ENCODE peak calls at places on chromosomes 1 and 21, in six cellular contexts. One of them, this sample, is unnamed.

GRCh38 chr1:200963076-200963475 is 60.4 kb downstream of the KIF21B start:
- DNase-seq in IMR-90: no peak
- DNase-seq in SK-N-SH: no peak
- DNase-seq in K562: no peak
- DNase-seq in A549: no peak
- DNase-seq in HepG2: no peak
- DNase-seq in this sample: no peak

GRCh38 chr1:55586771-55587170 is 371.6 kb upstream of the USP24 start:
- DNase-seq in IMR-90: no peak
- DNase-seq in SK-N-SH: no peak
- DNase-seq in K562: no peak
- DNase-seq in A549: no peak
- DNase-seq in HepG2: no peak
- DNase-seq in this sample: no peak

GRCh38 chr21:15446193-15446592 is 283.6 kb upstream of the USP25 start:
- DNase-seq in IMR-90: no peak
- DNase-seq in SK-N-SH: no peak
- DNase-seq in K562: no peak
- DNase-seq in A549: no peak
- DNase-seq in HepG2: no peak
- DNase-seq in this sample: no peak

GRCh38 chr1:162285149-162285561 is 91.5 kb downstream of the SPATA46 start:
- DNase-seq in IMR-90: no peak
- DNase-seq in SK-N-SH: no peak
- DNase-seq in K562: no peak
- DNase-seq in A549: no peak
- DNase-seq in HepG2: peak
- DNase-seq in this sample: no peak

GRCh38 chr1:27348861-27349783 is 7.3 kb downstream of the SYTL1 start:
- DNase-seq in IMR-90: no peak
- DNase-seq in SK-N-SH: peak
- DNase-seq in K562: peak
- DNase-seq in A549: peak
- DNase-seq in HepG2: no peak
- DNase-seq in this sample: no peak

GRCh38 chr1:78157162-78157561 is 111.4 kb downstream of the GIPC2 start:
- DNase-seq in IMR-90: peak
- DNase-seq in SK-N-SH: no peak
- DNase-seq in K562: no peak
- DNase-seq in A549: no peak
- DNase-seq in HepG2: no peak
- DNase-seq in this sample: no peak

GRCh38 chr1:175094626-175095025 is 27.0 kb downstream of the TNN start:
- DNase-seq in IMR-90: no peak
- DNase-seq in SK-N-SH: no peak
- DNase-seq in K562: no peak
- DNase-seq in A549: no peak
- DNase-seq in HepG2: no peak
- DNase-seq in this sample: no peak

GRCh38 chr21:42161957-42162681 is 56.8 kb upstream of the ABCG1 start:
- DNase-seq in IMR-90: no peak
- DNase-seq in SK-N-SH: peak
- DNase-seq in K562: no peak
- DNase-seq in A549: no peak
- DNase-seq in HepG2: no peak
- DNase-seq in this sample: no peak

GRCh38 chr1:209808059-209808494 is 2.1 kb upstream of the IRF6 start:
- DNase-seq in IMR-90: peak
- DNase-seq in SK-N-SH: peak
- DNase-seq in K562: peak
- DNase-seq in A549: peak
- DNase-seq in HepG2: peak
- DNase-seq in this sample: no peak

GRCh38 chr21:42122808-42123207 is 51.7 kb downstream of the UMODL1 start:
- DNase-seq in IMR-90: no peak
- DNase-seq in SK-N-SH: no peak
- DNase-seq in K562: no peak
- DNase-seq in A549: no peak
- DNase-seq in HepG2: no peak
- DNase-seq in this sample: no peak

GRCh38 chr1:218694635-218695034 is 349.5 kb downstream of the TGFB2 start:
- DNase-seq in IMR-90: no peak
- DNase-seq in SK-N-SH: no peak
- DNase-seq in K562: no peak
- DNase-seq in A549: no peak
- DNase-seq in HepG2: no peak
- DNase-seq in this sample: no peak

GRCh38 chr1:18618546-18619466 is 11.8 kb upstream of the PAX7 start:
- DNase-seq in IMR-90: no peak
- DNase-seq in SK-N-SH: no peak
- DNase-seq in K562: no peak
- DNase-seq in A549: peak
- DNase-seq in HepG2: peak
- DNase-seq in this sample: no peak

GRCh38 chr21:28795251-28795650 is 197.4 kb downstream of the LTN1 start:
- DNase-seq in IMR-90: no peak
- DNase-seq in SK-N-SH: no peak
- DNase-seq in K562: no peak
- DNase-seq in A549: no peak
- DNase-seq in HepG2: no peak
- DNase-seq in this sample: no peak

GRCh38 chr21:32249551-32250280 is 29.1 kb downstream of the MIS18A start:
- DNase-seq in IMR-90: no peak
- DNase-seq in SK-N-SH: no peak
- DNase-seq in K562: no peak
- DNase-seq in A549: no peak
- DNase-seq in HepG2: no peak
- DNase-seq in this sample: no peak

GRCh38 chr1:86068841-86069756 is 87.5 kb downstream of the COL24A1 start:
- DNase-seq in IMR-90: peak
- DNase-seq in SK-N-SH: no peak
- DNase-seq in K562: no peak
- DNase-seq in A549: no peak
- DNase-seq in HepG2: no peak
- DNase-seq in this sample: no peak

GRCh38 chr1:159056069-159056698 is 20.4 kb downstream of the AIM2 start:
- DNase-seq in IMR-90: no peak
- DNase-seq in SK-N-SH: no peak
- DNase-seq in K562: no peak
- DNase-seq in A549: no peak
- DNase-seq in HepG2: no peak
- DNase-seq in this sample: no peak

GRCh38 chr1:152110860-152111514 is 4.3 kb downstream of the TCHH start:
- DNase-seq in IMR-90: peak
- DNase-seq in SK-N-SH: no peak
- DNase-seq in K562: no peak
- DNase-seq in A549: peak
- DNase-seq in HepG2: no peak
- DNase-seq in this sample: no peak

GRCh38 chr1:2384941-2385481 is 6.3 kb downstream of the MORN1 start:
- DNase-seq in IMR-90: no peak
- DNase-seq in SK-N-SH: peak
- DNase-seq in K562: peak
- DNase-seq in A549: no peak
- DNase-seq in HepG2: no peak
- DNase-seq in this sample: no peak

GRCh38 chr1:203036135-203036534 is 9.8 kb downstream of the PPFIA4 start:
- DNase-seq in IMR-90: peak
- DNase-seq in SK-N-SH: no peak
- DNase-seq in K562: no peak
- DNase-seq in A549: no peak
- DNase-seq in HepG2: no peak
- DNase-seq in this sample: no peak

GRCh38 chr1:175154595-175155472 is 37.7 kb downstream of the KIAA0040 start:
- DNase-seq in IMR-90: peak
- DNase-seq in SK-N-SH: peak
- DNase-seq in K562: peak
- DNase-seq in A549: peak
- DNase-seq in HepG2: peak
- DNase-seq in this sample: no peak

GRCh38 chr1:12009318-12010001 is 9.8 kb upstream of the MIIP start:
- DNase-seq in IMR-90: no peak
- DNase-seq in SK-N-SH: no peak
- DNase-seq in K562: no peak
- DNase-seq in A549: no peak
- DNase-seq in HepG2: no peak
- DNase-seq in this sample: no peak
- TF ChIP-seq RFX5 in IMR-90: no peak
- TF ChIP-seq RFX5 in SK-N-SH: no peak
- TF ChIP-seq RFX5 in K562: no peak
- TF ChIP-seq RFX5 in A549: no peak
- TF ChIP-seq RFX5 in HepG2: no peak
- TF ChIP-seq RFX5 in this sample: no peak

GRCh38 chr1:83766182-83766825 is 232.6 kb downstream of the TTLL7 start:
- DNase-seq in IMR-90: no peak
- DNase-seq in SK-N-SH: no peak
- DNase-seq in K562: no peak
- DNase-seq in A549: no peak
- DNase-seq in HepG2: no peak
- DNase-seq in this sample: no peak
- H3K4me2 ChIP-seq in IMR-90: no peak
- H3K4me2 ChIP-seq in SK-N-SH: no peak
- H3K4me2 ChIP-seq in K562: no peak
- H3K4me2 ChIP-seq in A549: no peak
- H3K4me2 ChIP-seq in HepG2: no peak
- H3K4me2 ChIP-seq in this sample: no peak

DNA sequence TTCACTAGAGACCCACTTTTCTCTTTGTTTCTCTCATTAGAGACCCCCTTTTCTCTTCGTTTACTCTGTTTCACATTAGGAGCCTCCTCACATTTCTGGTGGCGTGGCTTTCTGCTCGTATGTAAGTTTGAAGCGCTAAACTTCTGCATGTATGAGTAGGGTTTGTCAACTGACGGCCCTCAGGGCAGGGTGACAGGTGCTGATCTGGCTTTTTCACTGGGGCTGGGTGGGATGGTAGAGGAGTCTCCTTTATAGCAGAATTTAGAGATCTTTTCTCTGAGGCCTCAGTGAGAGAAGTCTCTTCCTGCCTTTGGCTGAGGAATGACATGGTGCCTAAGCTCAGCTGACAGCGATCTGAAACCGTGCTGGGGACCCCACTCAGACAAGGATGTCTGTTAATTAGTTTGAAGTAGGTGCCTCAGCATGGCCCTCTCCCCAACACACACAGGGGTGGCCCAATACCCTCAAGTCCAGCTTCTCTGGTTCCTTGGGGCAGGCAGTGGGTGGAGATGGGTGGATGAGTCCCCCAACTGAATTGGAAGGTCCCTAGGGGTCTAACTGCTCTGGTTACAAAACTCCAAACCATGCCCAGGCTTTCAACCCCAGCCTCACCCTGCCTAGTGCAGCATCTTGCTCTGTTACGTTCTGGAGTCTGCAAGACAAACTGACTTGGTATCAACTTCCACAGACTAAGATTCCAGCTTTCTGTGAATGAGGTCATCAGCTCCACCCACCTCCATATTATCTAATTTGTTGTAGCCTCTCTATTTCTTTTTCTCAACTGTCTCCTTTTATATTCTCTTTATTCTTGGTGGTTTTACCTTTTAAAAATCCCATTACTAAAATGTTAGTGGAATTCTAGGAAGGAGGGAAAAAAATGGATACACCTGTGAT is 3.2 kb downstream of the SLC1A7 start:
- DNase-seq in IMR-90: peak
- DNase-seq in SK-N-SH: no peak
- DNase-seq in K562: no peak
- DNase-seq in A549: no peak
- DNase-seq in HepG2: no peak
- DNase-seq in this sample: no peak
- TF ChIP-seq RFX5 in IMR-90: no peak
- TF ChIP-seq RFX5 in SK-N-SH: no peak
- TF ChIP-seq RFX5 in K562: no peak
- TF ChIP-seq RFX5 in A549: no peak
- TF ChIP-seq RFX5 in HepG2: no peak
- TF ChIP-seq RFX5 in this sample: no peak

GRCh38 chr21:44630440-44630839 is 3.5 kb downstream of the KRTAP10-9 start:
- DNase-seq in IMR-90: no peak
- DNase-seq in SK-N-SH: no peak
- DNase-seq in K562: no peak
- DNase-seq in A549: no peak
- DNase-seq in HepG2: no peak
- DNase-seq in this sample: no peak
- H3K4me2 ChIP-seq in IMR-90: no peak
- H3K4me2 ChIP-seq in SK-N-SH: no peak
- H3K4me2 ChIP-seq in K562: no peak
- H3K4me2 ChIP-seq in A549: no peak
- H3K4me2 ChIP-seq in HepG2: no peak
- H3K4me2 ChIP-seq in this sample: no peak

GRCh38 chr1:25900209-25900608 is 6.0 kb downstream of the STMN1 start:
- DNase-seq in IMR-90: no peak
- DNase-seq in SK-N-SH: no peak
- DNase-seq in K562: no peak
- DNase-seq in A549: no peak
- DNase-seq in HepG2: no peak
- DNase-seq in this sample: no peak
- TF ChIP-seq RFX5 in IMR-90: no peak
- TF ChIP-seq RFX5 in SK-N-SH: no peak
- TF ChIP-seq RFX5 in K562: no peak
- TF ChIP-seq RFX5 in A549: no peak
- TF ChIP-seq RFX5 in HepG2: no peak
- TF ChIP-seq RFX5 in this sample: no peak

GRCh38 chr1:4710592-4711190 is 56.3 kb downstream of the AJAP1 start:
- DNase-seq in IMR-90: no peak
- DNase-seq in SK-N-SH: no peak
- DNase-seq in K562: no peak
- DNase-seq in A549: no peak
- DNase-seq in HepG2: peak
- DNase-seq in this sample: no peak
- H3K4me2 ChIP-seq in IMR-90: no peak
- H3K4me2 ChIP-seq in SK-N-SH: no peak
- H3K4me2 ChIP-seq in K562: no peak
- H3K4me2 ChIP-seq in A549: peak
- H3K4me2 ChIP-seq in HepG2: peak
- H3K4me2 ChIP-seq in this sample: no peak

GRCh38 chr1:66176828-66177227 is 357.1 kb upstream of the SGIP1 start:
- DNase-seq in IMR-90: no peak
- DNase-seq in SK-N-SH: no peak
- DNase-seq in K562: no peak
- DNase-seq in A549: peak
- DNase-seq in HepG2: no peak
- DNase-seq in this sample: no peak
- TF ChIP-seq RFX5 in IMR-90: no peak
- TF ChIP-seq RFX5 in SK-N-SH: no peak
- TF ChIP-seq RFX5 in K562: no peak
- TF ChIP-seq RFX5 in A549: no peak
- TF ChIP-seq RFX5 in HepG2: no peak
- TF ChIP-seq RFX5 in this sample: no peak

DNA sequence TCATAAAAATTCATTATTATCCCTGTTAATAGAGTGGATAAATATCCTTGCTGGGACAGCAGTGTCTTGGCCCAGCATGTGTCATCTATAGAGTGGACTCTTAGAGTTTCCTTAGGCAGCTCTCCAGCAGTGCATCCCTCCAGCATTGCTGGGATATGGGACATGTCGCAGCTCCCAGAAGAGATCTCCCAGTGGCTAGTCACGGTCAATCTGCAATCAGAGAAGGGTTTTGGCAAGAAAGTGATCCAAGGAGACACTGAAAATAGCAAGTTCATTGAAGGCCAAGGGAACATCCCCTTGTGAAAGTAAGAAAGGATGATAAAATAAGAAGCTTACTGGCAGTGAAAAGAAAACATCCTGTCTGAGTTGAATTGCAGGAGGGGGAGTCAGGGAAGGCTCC is 19.4 kb upstream of the NPL start:
- DNase-seq in IMR-90: no peak
- DNase-seq in SK-N-SH: no peak
- DNase-seq in K562: no peak
- DNase-seq in A549: no peak
- DNase-seq in HepG2: no peak
- DNase-seq in this sample: no peak
- H3K4me2 ChIP-seq in IMR-90: no peak
- H3K4me2 ChIP-seq in SK-N-SH: no peak
- H3K4me2 ChIP-seq in K562: no peak
- H3K4me2 ChIP-seq in A549: no peak
- H3K4me2 ChIP-seq in HepG2: no peak
- H3K4me2 ChIP-seq in this sample: no peak

This sample was measured in GM12878.